ENCODE peak calls at places on chromosomes 3 and 15, in eight cellular contexts. E, O, A, J, W, Z, S and Y are unnamed samples.
A peak's percentile ranks its signal among the peaks of the same experiment; 100 is the strongest.

GRCh38 chr3:29758108-29759020 is 477.5 kb downstream of the RBMS3 start:
- DNase-seq in W (peak; percentile 67), Z (no peak), A (no peak), E (peak; percentile 94), S (peak; percentile 86), O (peak; percentile 90), J (no peak), Y (no peak)

GRCh38 chr3:81888822-81889557 is 127.5 kb upstream of the GBE1 start:
- DNase-seq in W (no peak), E (no peak), S (no peak), Z (no peak), O (no peak), J (no peak), A (no peak), Y (no peak)

GRCh38 chr3:32502089-32502943 is at the start of gene CMTM6:
- DNase-seq in S (peak; percentile 82), O (peak; percentile 86), E (peak; percentile 92), A (peak; percentile 88), W (peak; percentile 68), Z (peak; percentile 88), J (peak; percentile 82), Y (peak; percentile 89)

GRCh38 chr3:61903074-61903473 is 341.7 kb downstream of the PTPRG start:
- DNase-seq in J (no peak), Z (no peak), O (no peak), A (no peak), S (no peak), W (no peak), E (no peak), Y (no peak)

GRCh38 chr3:106331636-106332035 is 462.8 kb upstream of the CBLB start:
- DNase-seq in E (no peak), W (no peak), S (no peak), O (no peak), J (no peak), Z (no peak), A (no peak), Y (no peak)

GRCh38 chr3:174325834-174326705 is 533.1 kb upstream of the NAALADL2 start:
- DNase-seq in J (no peak), O (peak; percentile 38), E (peak; percentile 33), W (no peak), Z (no peak), A (no peak), S (no peak), Y (no peak)

GRCh38 chr15:96296264-96296663 is 34.2 kb upstream of the NR2F2 start:
- DNase-seq in E (peak; percentile 91), W (no peak), S (peak; percentile 84), O (peak; percentile 86), Z (no peak), J (no peak), A (no peak), Y (no peak)

GRCh38 chr15:93072011-93072410 is 17.0 kb downstream of the RGMA start:
- DNase-seq in S (no peak), W (no peak), J (no peak), O (peak; percentile 78), Z (no peak), A (no peak), E (peak; percentile 48), Y (no peak)

GRCh38 chr15:82730022-82730530 is 20.4 kb upstream of the AP3B2 start:
- DNase-seq in O (no peak), A (no peak), S (no peak), E (no peak), J (no peak), W (no peak), Z (no peak), Y (no peak)

GRCh38 chr3:194468086-194468485 is 18.7 kb downstream of the ATP13A3 start:
- DNase-seq in S (no peak), O (no peak), J (no peak), W (no peak), E (peak; percentile 64), A (no peak), Z (no peak), Y (no peak)

GRCh38 chr3:52259035-52259434 is 13.5 kb downstream of the PPM1M start:
- DNase-seq in A (no peak), W (no peak), S (no peak), Z (no peak), E (no peak), O (no peak), J (no peak), Y (no peak)

GRCh38 chr3:188362405-188362831 is 208.5 kb downstream of the LPP start:
- DNase-seq in A (no peak), E (peak; percentile 99), Z (no peak), W (peak; percentile 68), S (peak; percentile 87), O (peak; percentile 90), J (no peak), Y (no peak)

GRCh38 chr3:72234394-72234793 is 449.4 kb upstream of the PROK2 start:
- DNase-seq in S (peak; percentile 35), A (no peak), Z (no peak), J (no peak), E (peak; percentile 68), O (peak; percentile 76), W (peak; percentile 4), Y (no peak)